ENCODE peak calls at places on chromosomes 12 and 14, in nine cellular contexts. L is frontal cortex; N is NCI-H460; P is stimulated activated CD4-positive, alpha-beta T cell treated with anti-CD3 and anti-CD28 coated beads, TNF-alpha, amount 100 ng/mL, for 4 hours; Y is germinal center; W is adipocyte; A is brain microvascular endothelial cell; E is NAMALWA; Z is cardiac fibroblast. M is an unnamed sample.

GRCh38 chr12:75478395-75478794 is 2.2 kb upstream of the GLIPR1 start:
- DNase-seq in Z (peak), A (peak), L (no peak), N (no peak), Y (peak), W (peak), E (no peak), P (no peak), M (no peak)

GRCh38 chr14:25050494-25051170 is 685 bp upstream of the STXBP6 start:
- DNase-seq in E (no peak), W (peak), P (no peak), L (peak), Z (peak), A (peak), N (no peak), Y (no peak), M (peak)

GRCh38 chr12:62472472-62472871 is 5.8 kb downstream of the MON2 start:
- DNase-seq in E (no peak), N (no peak), Y (no peak), A (no peak), L (no peak), W (no peak), P (no peak), Z (no peak), M (no peak)

GRCh38 chr12:121443911-121444841 is 44.3 kb downstream of the RNF34 start:
- DNase-seq in Y (no peak), Z (no peak), A (no peak), N (no peak), P (no peak), L (no peak), E (no peak), W (no peak), M (no peak)

GRCh38 chr12:115135800-115136211 is 451.8 kb upstream of the TBX3 start:
- DNase-seq in N (no peak), Z (peak), P (no peak), E (no peak), W (peak), Y (no peak), L (peak), A (peak), M (peak)

GRCh38 chr14:90489306-90489705 is 92.5 kb downstream of the CALM1 start:
- DNase-seq in Z (no peak), L (no peak), E (no peak), A (no peak), W (no peak), P (no peak), N (no peak), Y (no peak), M (no peak)

GRCh38 chr14:72736348-72736747 is 157.6 kb downstream of the DPF3 start:
- DNase-seq in P (no peak), Y (no peak), Z (peak), W (peak), E (no peak), L (no peak), A (peak), N (no peak), M (no peak)

GRCh38 chr12:132538336-132539015 is 48.5 kb downstream of the FBRSL1 start:
- DNase-seq in L (no peak), A (no peak), P (no peak), Z (no peak), Y (no peak), E (no peak), N (no peak), W (no peak), M (no peak)

GRCh38 chr14:20657216-20658211 is 16.0 kb upstream of the OR6S1 start:
- DNase-seq in W (no peak), P (no peak), E (no peak), N (no peak), A (peak), Z (peak), Y (no peak), L (no peak), M (no peak)

GRCh38 chr14:59150990-59151389 is 37.5 kb upstream of the DAAM1 start:
- DNase-seq in L (no peak), E (peak), A (no peak), Y (peak), P (no peak), W (no peak), N (no peak), Z (no peak), M (no peak)

GRCh38 chr12:108831309-108831991 is 25.9 kb downstream of the SSH1 start:
- DNase-seq in Y (no peak), A (no peak), L (no peak), P (no peak), E (no peak), Z (no peak), W (no peak), N (no peak), M (no peak)

GRCh38 chr12:52285172-52285745 is 6.1 kb downstream of the KRT81 start:
- DNase-seq in E (no peak), N (no peak), A (no peak), Z (peak), Y (no peak), P (no peak), L (no peak), W (peak), M (no peak)

GRCh38 chr12:114820773-114821172 is 136.8 kb upstream of the TBX3 start:
- DNase-seq in L (no peak), Y (no peak), E (no peak), W (no peak), P (no peak), N (no peak), Z (no peak), A (no peak), M (no peak)

GRCh38 chr12:127455347-127456265 is 811.4 kb upstream of the TMEM132C start:
- DNase-seq in W (peak), A (no peak), N (no peak), L (no peak), Y (no peak), P (no peak), E (no peak), Z (no peak), M (peak)

GRCh38 chr14:64628940-64629403 is 75.3 kb upstream of the PLEKHG3 start:
- DNase-seq in W (peak), N (no peak), Z (peak), E (no peak), L (peak), P (no peak), Y (no peak), A (peak), M (peak)

GRCh38 chr12:105724651-105725050 is 394.2 kb downstream of the C12orf75 start:
- DNase-seq in W (peak), P (no peak), Z (no peak), L (peak), E (no peak), Y (no peak), A (no peak), N (no peak), M (peak)

GRCh38 chr14:105494606-105494929 is 3.5 kb downstream of the TEDC1 start:
- DNase-seq in A (no peak), Y (no peak), E (no peak), Z (no peak), L (no peak), P (no peak), N (no peak), W (no peak), M (no peak)

GRCh38 chr12:1391722-1392121 is 202.7 kb downstream of the FBXL14 start:
- DNase-seq in E (no peak), A (no peak), P (no peak), N (no peak), L (no peak), Z (no peak), Y (no peak), W (no peak), M (no peak)

GRCh38 chr14:91310620-91311283 is 66.2 kb upstream of the GPR68 start:
- DNase-seq in Z (no peak), A (no peak), Y (no peak), E (no peak), W (no peak), N (no peak), P (no peak), L (no peak), M (no peak)

M was measured in cardiac muscle cell.